ENCODE peak calls at places on chromosomes 1 and 21, in seven cellular contexts. D, J, B, L, F, T and N are unnamed samples.

GRCh38 chr1:933603-933940 is 9.8 kb downstream of the SAMD11 start:
- DNase-seq in D (no peak), J (no peak), B (no peak), L (no peak), F (no peak), T (no peak), N (no peak)

GRCh38 chr21:45986316-45987051 is 4.9 kb downstream of the COL6A1 start:
- DNase-seq in D (no peak), J (no peak), B (no peak), L (peak), F (no peak), T (no peak), N (no peak)

GRCh38 chr1:203407301-203407700 is 56.4 kb upstream of the FMOD start:
- DNase-seq in D (no peak), J (no peak), B (no peak), L (no peak), F (no peak), T (peak), N (no peak)

GRCh38 chr1:247056071-247056470 is 22.5 kb downstream of the ZNF670 start:
- DNase-seq in D (no peak), J (peak), B (no peak), L (no peak), F (no peak), T (no peak), N (no peak)

GRCh38 chr1:93701619-93702018 is 20.0 kb upstream of the BCAR3 start:
- DNase-seq in D (peak), J (peak), B (no peak), L (peak), F (no peak), T (peak), N (no peak)

GRCh38 chr1:156387899-156388813 is 19.1 kb downstream of the RHBG start:
- DNase-seq in D (no peak), J (no peak), B (peak), L (no peak), F (peak), T (no peak), N (peak)

GRCh38 chr1:116360435-116361173 is 12.4 kb upstream of the ATP1A1 start:
- DNase-seq in D (no peak), J (peak), B (no peak), L (no peak), F (no peak), T (peak), N (no peak)

GRCh38 chr1:112674986-112675727 is 698 bp downstream of the MOV10 start:
- DNase-seq in D (no peak), J (peak), B (peak), L (no peak), F (peak), T (no peak), N (no peak)

GRCh38 chr1:247448107-247448778 is 9.7 kb downstream of the OR2B11 start:
- DNase-seq in D (peak), J (peak), B (peak), L (peak), F (peak), T (peak), N (no peak)

GRCh38 chr1:208741296-208741695 is 497.1 kb upstream of the PLXNA2 start:
- DNase-seq in D (no peak), J (no peak), B (no peak), L (no peak), F (no peak), T (no peak), N (no peak)

GRCh38 chr1:158901623-158902022 is 29.7 kb upstream of the PYHIN1 start:
- DNase-seq in D (no peak), J (no peak), B (no peak), L (no peak), F (no peak), T (no peak), N (no peak)

GRCh38 chr1:212565571-212566305 is 42.8 kb upstream of the ATF3 start:
- DNase-seq in D (no peak), J (no peak), B (no peak), L (no peak), F (no peak), T (no peak), N (no peak)

GRCh38 chr1:84436907-84437667 is 38.8 kb downstream of the DNASE2B start:
- DNase-seq in D (no peak), J (no peak), B (no peak), L (no peak), F (no peak), T (no peak), N (peak)

GRCh38 chr1:107787299-107787698 is 177.7 kb downstream of the VAV3 start:
- DNase-seq in D (no peak), J (no peak), B (no peak), L (no peak), F (no peak), T (no peak), N (no peak)

GRCh38 chr1:216830402-216830801 is 107.2 kb upstream of the ESRRG start:
- DNase-seq in D (no peak), J (no peak), B (no peak), L (no peak), F (no peak), T (no peak), N (no peak)

GRCh38 chr1:219757890-219758289 is 145.0 kb upstream of the ZC3H11B start:
- DNase-seq in D (no peak), J (peak), B (no peak), L (no peak), F (peak), T (peak), N (no peak)

GRCh38 chr1:64844175-64844574 is 99.3 kb downstream of the RAVER2 start:
- DNase-seq in D (no peak), J (no peak), B (no peak), L (no peak), F (no peak), T (no peak), N (no peak)

GRCh38 chr21:45164838-45165237 is 90.5 kb downstream of the ADARB1 start:
- DNase-seq in D (no peak), J (no peak), B (no peak), L (no peak), F (no peak), T (no peak), N (no peak)

GRCh38 chr1:181087400-181087901 is 1.0 kb upstream of the IER5 start:
- DNase-seq in D (no peak), J (no peak), B (no peak), L (peak), F (no peak), T (no peak), N (no peak)

GRCh38 chr1:69305621-69306020 is 262.1 kb upstream of the LRRC7 start:
- DNase-seq in D (no peak), J (no peak), B (no peak), L (no peak), F (no peak), T (no peak), N (no peak)

GRCh38 chr21:35603471-35603870 is 456.9 kb downstream of the SETD4 start:
- DNase-seq in D (no peak), J (no peak), B (no peak), L (no peak), F (no peak), T (no peak), N (no peak)

GRCh38 chr21:46115441-46116188 is 17.7 kb downstream of the COL6A2 start:
- DNase-seq in D (no peak), J (no peak), B (no peak), L (no peak), F (no peak), T (no peak), N (no peak)

GRCh38 chr1:194447635-194448034 is 1261.2 kb upstream of the B3GALT2 start:
- DNase-seq in D (peak), J (no peak), B (no peak), L (no peak), F (no peak), T (no peak), N (no peak)